ENCODE peak calls at places on chromosome 18, in four cellular contexts. S, M, N and Q are unnamed samples.

GRCh38 chr18:3211236-3211992 is 8.4 kb downstream of the MYOM1 start:
- DNase-seq in M (peak), N (no peak), S (no peak), Q (no peak)

GRCh38 chr18:43826215-43826614 is 548.9 kb upstream of the SYT4 start:
- DNase-seq in M (no peak), N (no peak), S (no peak), Q (no peak)

GRCh38 chr18:8477615-8478014 is 131.6 kb upstream of the RAB12 start:
- DNase-seq in S (no peak), M (no peak), N (no peak), Q (no peak)

GRCh38 chr18:35387367-35387685 is 10.2 kb upstream of the ZNF396 start:
- DNase-seq in M (peak), N (no peak), S (no peak), Q (no peak)

GRCh38 chr18:40234217-40234616 is 1720.8 kb upstream of the PIK3C3 start:
- DNase-seq in M (no peak), N (no peak), S (no peak), Q (no peak)

GRCh38 chr18:8277270-8277669 is 332.0 kb upstream of the RAB12 start:
- DNase-seq in M (no peak), S (no peak), N (no peak), Q (no peak)

GRCh38 chr18:22136395-22136794 is 33.0 kb upstream of the GATA6 start:
- DNase-seq in S (no peak), N (no peak), M (peak), Q (no peak)

GRCh38 chr18:903703-904102 is 968 bp upstream of the ADCYAP1 start:
- DNase-seq in M (peak), N (peak), S (peak), Q (peak)

GRCh38 chr18:34970106-34970505 is 71.1 kb upstream of the MAPRE2 start:
- DNase-seq in M (peak), N (no peak), S (no peak), Q (no peak)

GRCh38 chr18:944440-944839 is 39.8 kb downstream of the ADCYAP1 start:
- DNase-seq in M (peak), S (no peak), N (no peak), Q (no peak)

GRCh38 chr18:75207298-75208054 is 1.5 kb downstream of the PTGR3 start:
- DNase-seq in M (peak), S (no peak), N (no peak), Q (no peak)

GRCh38 chr18:8631265-8631664 is 22.0 kb downstream of the RAB12 start:
- DNase-seq in N (no peak), M (no peak), S (no peak), Q (no peak)

GRCh38 chr18:72866901-72867701 is 686 bp downstream of the NETO1 start:
- DNase-seq in N (peak), S (no peak), M (no peak), Q (no peak)

GRCh38 chr18:79571221-79572092 is 108.1 kb upstream of the CTDP1 start:
- DNase-seq in N (no peak), M (no peak), S (no peak), Q (peak)

GRCh38 chr18:27860701-27861107 is 316.2 kb downstream of the CDH2 start:
- DNase-seq in S (peak), M (peak), N (no peak), Q (no peak)

GRCh38 chr18:46632401-46633089 is 24.5 kb downstream of the LOXHD1 start:
- DNase-seq in N (no peak), S (no peak), M (peak), Q (peak)

GRCh38 chr18:907880-908512 is 3.3 kb downstream of the ADCYAP1 start:
- DNase-seq in S (no peak), N (no peak), M (no peak), Q (no peak)

GRCh38 chr18:8341481-8342230 is 267.6 kb upstream of the RAB12 start:
- DNase-seq in S (no peak), M (peak), N (no peak), Q (no peak)

GRCh38 chr18:8661754-8662573 is 43.4 kb upstream of the MTCL1 start:
- DNase-seq in M (peak), N (no peak), S (no peak), Q (no peak)

GRCh38 chr18:36461551-36461987 is 164.1 kb downstream of the FHOD3 start:
- DNase-seq in S (no peak), N (no peak), M (peak), Q (no peak)

GRCh38 chr18:3458952-3459853 is 9.2 kb downstream of the TGIF1 start:
- DNase-seq in S (no peak), M (peak), N (no peak), Q (no peak)

GRCh38 chr18:55102508-55102907 is 143.2 kb upstream of the CCDC68 start:
- DNase-seq in S (no peak), N (no peak), M (no peak), Q (no peak)

GRCh38 chr18:46332956-46333355 is 228.8 kb downstream of the HAUS1 start:
- DNase-seq in S (no peak), M (no peak), N (no peak), Q (no peak)

GRCh38 chr18:74508366-74508765 is 12.2 kb downstream of the CNDP2 start:
- DNase-seq in S (no peak), N (no peak), M (no peak), Q (peak)

GRCh38 chr18:23135679-23136325 is 517 bp downstream of the CABLES1 start:
- DNase-seq in S (peak), M (no peak), N (peak), Q (no peak)

GRCh38 chr18:13831864-13832508 is 8.0 kb downstream of the MC5R start:
- DNase-seq in S (no peak), N (no peak), M (no peak), Q (no peak)

GRCh38 chr18:21361297-21361880 is 119.4 kb downstream of the GREB1L start:
- DNase-seq in M (no peak), S (no peak), N (no peak), Q (no peak)

GRCh38 chr18:8468911-8469310 is 140.3 kb upstream of the RAB12 start:
- DNase-seq in M (peak), S (peak), N (no peak), Q (no peak)

GRCh38 chr18:74412106-74412880 is 44.8 kb downstream of the DIPK1C start:
- DNase-seq in M (no peak), S (no peak), N (no peak), Q (no peak)

GRCh38 chr18:62838475-62839098 is 123.2 kb downstream of the PHLPP1 start:
- DNase-seq in N (no peak), M (no peak), S (no peak), Q (no peak)

GRCh38 chr18:57797209-57797651 is 5.9 kb downstream of the ATP8B1 start:
- DNase-seq in S (no peak), M (no peak), N (peak), Q (no peak)

GRCh38 chr18:39604836-39605235 is 2039.2 kb upstream of the CELF4 start:
- DNase-seq in N (no peak), M (peak), S (no peak), Q (no peak)

GRCh38 chr18:26700201-26700600 is 151.8 kb upstream of the KCTD1 start:
- DNase-seq in M (no peak), S (no peak), N (no peak), Q (no peak)

GRCh38 chr18:3066391-3067079 is 53.6 kb upstream of the LPIN2 start:
- DNase-seq in M (no peak), S (no peak), N (no peak), Q (peak)

GRCh38 chr18:56096861-56097260 is 508.9 kb upstream of the TCF4 start:
- DNase-seq in S (no peak), M (no peak), N (no peak), Q (no peak)

GRCh38 chr18:8870528-8870927 is 165.2 kb downstream of the MTCL1 start:
- DNase-seq in N (no peak), M (peak), S (no peak), Q (no peak)

GRCh38 chr18:80154293-80154692 is 45.2 kb downstream of the ADNP2 start:
- DNase-seq in S (no peak), M (no peak), N (no peak), Q (no peak)

GRCh38 chr18:6879508-6880195 is 150.1 kb downstream of the ARHGAP28 start:
- DNase-seq in M (no peak), N (no peak), S (no peak), Q (no peak)
- TF ChIP-seq CTCF in M (no peak), N (no peak), S (no peak), Q (no peak)

GRCh38 chr18:5992381-5992780 is 97.1 kb upstream of the TMEM200C start:
- DNase-seq in N (no peak), M (no peak), S (no peak), Q (peak)

GRCh38 chr18:5997361-5997760 is 102.0 kb upstream of the TMEM200C start:
- DNase-seq in M (no peak), S (no peak), N (no peak), Q (no peak)

GRCh38 chr18:5993938-5994337 is 98.6 kb upstream of the TMEM200C start:
- DNase-seq in N (no peak), S (no peak), M (no peak), Q (peak)

GRCh38 chr18:5998166-5998881 is 103.0 kb upstream of the TMEM200C start:
- DNase-seq in N (no peak), S (no peak), M (no peak), Q (peak)

DNA sequence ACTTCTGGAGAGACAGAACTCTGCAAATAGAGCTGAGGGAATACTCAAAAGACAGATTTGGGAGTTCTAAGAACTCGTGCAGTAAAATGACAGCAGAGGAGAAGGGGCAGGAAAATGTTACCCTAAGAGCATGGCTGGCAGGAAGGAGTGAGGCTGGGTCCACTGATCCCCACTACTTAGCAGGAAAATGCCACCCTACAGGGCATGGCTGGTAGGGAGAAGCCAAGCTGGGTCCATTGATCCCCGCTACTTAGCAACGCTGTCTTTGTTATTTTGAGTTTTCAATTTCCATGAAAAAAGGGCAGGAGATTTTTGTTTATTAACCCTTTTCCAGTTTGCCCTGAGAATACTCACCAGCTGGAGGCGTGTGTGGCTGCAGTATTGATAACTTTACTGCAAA is 100.3 kb upstream of the TMEM200C start:
- DNase-seq in M (no peak), S (no peak), N (no peak), Q (no peak)
- TF ChIP-seq CTCF in M (no peak), S (no peak), N (no peak), Q (no peak)

DNA sequence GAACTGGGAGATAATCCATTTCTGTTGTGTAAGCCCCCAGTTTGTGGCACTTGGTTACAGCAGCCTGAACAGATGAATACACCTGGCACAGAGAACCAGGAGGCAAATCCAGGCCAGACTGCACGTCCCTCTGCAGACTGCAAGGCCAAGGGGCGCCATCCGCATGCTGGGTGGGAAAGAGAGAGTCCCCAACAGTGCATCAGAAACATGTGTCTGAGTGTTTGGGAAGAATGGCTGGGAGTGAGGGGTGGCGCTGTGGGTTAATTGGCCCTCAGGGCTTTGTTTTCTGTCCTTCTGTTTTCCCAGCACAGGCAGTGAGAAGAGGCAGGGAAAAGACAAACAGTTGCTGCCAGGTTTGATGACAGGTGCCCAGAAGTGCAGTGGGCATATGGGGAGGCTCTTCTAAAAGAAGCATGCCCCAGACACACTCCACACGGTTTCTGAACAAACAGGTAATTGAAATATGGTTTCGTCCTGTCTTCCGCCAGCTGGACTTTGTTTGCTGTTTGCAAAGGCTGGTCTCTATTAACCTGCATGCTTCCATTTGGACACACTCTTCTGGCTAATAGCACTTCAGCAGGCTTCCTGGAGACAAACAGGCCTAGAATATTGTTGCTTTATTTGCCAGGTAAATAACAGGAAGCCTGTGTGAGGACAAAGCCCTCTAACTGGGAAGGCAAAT is 43.4 kb upstream of the SEC11C start:
- DNase-seq in S (no peak), M (no peak), N (no peak), Q (no peak)
- TF ChIP-seq CTCF in S (no peak), M (no peak), N (peak), Q (no peak)

GRCh38 chr18:44897445-44898215 is 216.9 kb downstream of the SETBP1 start:
- DNase-seq in M (no peak), S (no peak), N (no peak), Q (no peak)

GRCh38 chr18:44894011-44894410 is 213.3 kb downstream of the SETBP1 start:
- DNase-seq in S (no peak), N (no peak), M (no peak), Q (no peak)

GRCh38 chr18:44893045-44893706 is 212.5 kb downstream of the SETBP1 start:
- DNase-seq in N (no peak), S (no peak), M (no peak), Q (no peak)

GRCh38 chr18:44896817-44897216 is 216.1 kb downstream of the SETBP1 start:
- DNase-seq in S (no peak), M (no peak), N (no peak), Q (no peak)

DNA sequence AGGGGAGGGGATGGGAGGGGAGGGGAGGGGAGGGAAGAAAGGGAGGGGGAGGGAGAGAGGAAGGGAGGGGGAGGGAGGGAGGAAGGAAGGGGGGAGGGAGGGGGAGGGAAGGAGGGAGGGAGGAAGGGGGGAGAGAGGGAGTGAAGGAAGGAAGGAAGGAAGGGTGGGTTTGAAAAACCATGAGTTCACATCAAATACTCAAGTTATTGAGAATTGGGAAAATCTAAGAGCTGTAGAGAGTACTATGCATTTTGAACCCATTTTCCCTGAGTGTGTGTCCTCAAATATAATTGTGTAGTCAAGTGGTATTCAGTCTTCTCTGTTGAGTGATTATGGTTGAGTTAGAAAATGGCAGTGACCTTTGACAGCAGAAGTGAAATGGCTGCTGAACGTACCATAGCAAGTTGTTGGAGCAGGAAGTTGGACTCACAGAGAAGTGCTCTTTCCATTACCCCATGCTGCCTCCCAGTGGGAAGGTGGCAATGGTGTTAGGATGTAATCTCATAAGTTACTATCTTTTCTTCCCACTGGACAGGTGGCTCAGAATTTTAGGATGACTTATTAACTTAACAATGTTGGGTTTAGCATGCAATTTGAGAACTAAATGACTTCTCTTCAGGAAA is 214.6 kb downstream of the SETBP1 start:
- DNase-seq in M (peak), N (no peak), S (peak), Q (no peak)
- TF ChIP-seq CTCF in M (peak), N (peak), S (peak), Q (peak)

DNA sequence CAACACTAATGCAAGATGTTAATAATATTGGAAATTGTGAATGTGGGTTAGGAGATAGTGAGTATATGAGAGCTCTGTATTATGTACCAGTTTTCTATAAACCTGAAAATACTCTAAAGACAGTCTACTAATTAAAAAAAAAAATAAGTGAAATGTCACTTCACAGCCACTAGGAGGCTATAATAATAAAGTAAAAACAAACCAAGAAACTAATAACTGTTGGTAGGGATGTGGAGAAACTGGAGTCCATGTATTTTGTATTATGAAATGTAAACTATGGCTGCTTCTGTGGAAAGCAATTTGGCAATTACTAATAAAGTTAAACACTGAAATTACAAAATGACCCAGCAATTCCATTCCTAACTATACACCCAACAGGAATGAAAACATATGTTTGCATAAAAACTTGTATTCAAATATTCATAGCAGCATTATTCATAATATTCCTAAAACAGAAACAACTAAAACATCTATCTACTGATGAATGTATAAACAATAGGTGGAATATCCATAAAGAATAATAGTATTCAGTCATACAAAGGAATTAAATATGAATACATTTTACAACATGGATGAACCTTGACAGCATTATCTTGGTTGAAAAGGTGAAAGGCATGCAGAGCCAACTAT is 36.2 kb downstream of the CCDC178 start:
- DNase-seq in N (no peak), M (no peak), S (no peak), Q (no peak)
- TF ChIP-seq CTCF in N (peak), M (peak), S (peak), Q (peak)

GRCh38 chr18:65704051-65704450 is 46.8 kb upstream of the CDH7 start:
- DNase-seq in N (no peak), S (no peak), M (no peak), Q (no peak)

DNA sequence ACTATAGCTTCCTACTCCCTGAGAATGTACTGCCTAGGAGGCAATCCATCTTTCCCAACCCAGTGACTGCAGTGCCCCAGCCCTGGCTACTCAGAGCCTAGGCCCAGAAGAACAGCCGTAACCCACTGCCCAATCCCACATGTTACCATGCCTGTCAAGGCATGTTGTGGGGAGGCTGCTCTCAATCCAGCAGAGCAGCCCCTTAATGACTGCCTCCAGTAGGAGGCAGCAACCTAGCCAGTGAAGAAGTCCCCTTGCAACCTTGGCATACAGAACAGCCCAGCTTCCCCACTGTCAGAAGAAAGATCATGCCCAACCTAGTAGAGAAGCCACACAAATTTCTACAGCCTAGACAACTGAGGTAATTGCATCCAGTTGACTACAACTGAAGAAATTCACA is 44.2 kb upstream of the CDH7 start:
- DNase-seq in M (no peak), N (no peak), S (no peak), Q (no peak)
- TF ChIP-seq CTCF in M (no peak), N (no peak), S (no peak), Q (no peak)

GRCh38 chr18:48597671-48598070 is 58.8 kb downstream of the CTIF start:
- DNase-seq in N (no peak), M (no peak), S (no peak), Q (no peak)
- TF ChIP-seq CTCF in N (no peak), M (no peak), S (no peak), Q (no peak)

GRCh38 chr18:41767960-41768359 is 187.1 kb upstream of the PIK3C3 start:
- DNase-seq in M (peak), N (no peak), S (no peak), Q (no peak)
- TF ChIP-seq CTCF in M (peak), N (peak), S (no peak), Q (no peak)

GRCh38 chr18:70413455-70413854 is 124.6 kb downstream of the SOCS6 start:
- DNase-seq in N (no peak), M (no peak), S (no peak), Q (no peak)
- TF ChIP-seq CTCF in N (no peak), M (no peak), S (no peak), Q (no peak)

GRCh38 chr18:77702686-77703085 is 453.0 kb downstream of the GALR1 start:
- DNase-seq in N (no peak), M (no peak), S (no peak), Q (no peak)
- TF ChIP-seq CTCF in N (peak), M (peak), S (no peak), Q (peak)